ENCODE peak calls at places on chromosomes 16 and 17, in six cellular contexts. B, D, F, X, T and E are unnamed samples.
A peak's percentile ranks its signal among the peaks of the same experiment; 100 is the strongest.

GRCh38 chr16:56657555-56658430 is at the start of gene MT1F:
- DNase-seq in B (peak; percentile 90), F (peak; percentile 45), X (peak; percentile 73), T (peak; percentile 75), D (peak; percentile 81), E (no peak)

GRCh38 chr16:80288616-80289015 is 252.2 kb upstream of the DYNLRB2 start:
- DNase-seq in T (no peak), B (no peak), F (no peak), X (no peak), D (no peak), E (no peak)

GRCh38 chr17:77901476-77901875 is 57.0 kb upstream of the TNRC6C start:
- DNase-seq in D (no peak), T (no peak), F (no peak), B (no peak), X (no peak), E (no peak)

GRCh38 chr17:61318684-61319098 is 81.0 kb upstream of the TBX2 start:
- DNase-seq in D (no peak), F (no peak), T (no peak), X (no peak), B (no peak), E (no peak)

GRCh38 chr17:80129006-80129565 is 17.8 kb downstream of the EIF4A3 start:
- DNase-seq in D (no peak), T (peak; percentile 84), X (no peak), F (peak; percentile 37), B (no peak), E (peak; percentile 9)

GRCh38 chr16:10693889-10694288 is 841 bp downstream of the TEKT5 start:
- DNase-seq in F (no peak), T (no peak), X (no peak), B (no peak), D (no peak), E (no peak)

GRCh38 chr17:77746901-77747620 is 211.4 kb upstream of the TNRC6C start:
- DNase-seq in D (no peak), B (no peak), X (no peak), T (no peak), F (no peak), E (peak; percentile 90)

GRCh38 chr16:85686912-85687591 is 1.7 kb downstream of the GINS2 start:
- DNase-seq in X (no peak), F (no peak), D (no peak), B (no peak), T (no peak), E (no peak)

GRCh38 chr16:7239547-7239946 is 93.1 kb upstream of the RBFOX1 start:
- DNase-seq in X (no peak), T (no peak), F (no peak), D (no peak), B (no peak), E (no peak)

GRCh38 chr17:56994009-56994792 is 16.3 kb downstream of the SCPEP1 start:
- DNase-seq in D (no peak), B (no peak), F (peak; percentile 71), T (peak; percentile 94), X (no peak), E (no peak)

GRCh38 chr17:61837175-61838051 is 25.9 kb downstream of the BRIP1 start:
- DNase-seq in T (peak; percentile 82), F (peak; percentile 82), D (peak; percentile 9), X (peak; percentile 19), B (peak; percentile 57), E (peak; percentile 58)

GRCh38 chr17:3964203-3965122 is at the start of gene ATP2A3:
- DNase-seq in F (no peak), B (peak; percentile 39), D (no peak), X (peak; percentile 27), T (no peak), E (no peak)

GRCh38 chr17:66272699-66273390 is 29.6 kb upstream of the PRKCA start:
- DNase-seq in B (no peak), D (no peak), F (peak; percentile 88), T (no peak), X (no peak), E (no peak)

GRCh38 chr16:4525069-4525468 is 13.5 kb downstream of the CDIP1 start:
- DNase-seq in X (no peak), B (no peak), D (no peak), T (no peak), F (no peak), E (no peak)

GRCh38 chr16:54816471-54816870 is 114.2 kb upstream of the IRX5 start:
- DNase-seq in X (no peak), F (no peak), D (no peak), B (no peak), T (no peak), E (no peak)

GRCh38 chr17:1252203-1252608 is 18.0 kb upstream of the BHLHA9 start:
- DNase-seq in B (peak; percentile 26), F (peak; percentile 49), D (no peak), T (no peak), X (peak; percentile 47), E (no peak)

GRCh38 chr17:45273551-45273957 is 11.7 kb upstream of the SPATA32 start:
- DNase-seq in F (peak; percentile 76), X (no peak), T (no peak), B (no peak), D (no peak), E (peak; percentile 7)

GRCh38 chr17:80774643-80775281 is 216.9 kb upstream of the CHMP6 start:
- DNase-seq in B (no peak), T (no peak), X (no peak), F (no peak), D (no peak), E (no peak)

GRCh38 chr16:2858245-2859025 is 465 bp upstream of the PRSS22 start:
- DNase-seq in D (no peak), X (no peak), F (no peak), B (peak; percentile 60), T (peak; percentile 98), E (no peak)

GRCh38 chr17:55420776-55421178 is 858 bp downstream of the MMD start:
- DNase-seq in T (no peak), X (peak; percentile 52), B (peak; percentile 53), D (peak; percentile 32), F (peak; percentile 28), E (peak; percentile 33)

GRCh38 chr16:66634527-66635196 is 30.2 kb downstream of the CMTM3 start:
- DNase-seq in B (no peak), D (no peak), T (no peak), X (no peak), F (no peak), E (no peak)

GRCh38 chr17:40290629-40291296 is 3.1 kb downstream of the CDC6 start:
- DNase-seq in X (no peak), T (peak; percentile 96), F (peak; percentile 93), B (peak; percentile 79), D (no peak), E (peak; percentile 70)

GRCh38 chr16:54842743-54843423 is 87.8 kb upstream of the IRX5 start:
- DNase-seq in D (no peak), B (no peak), F (no peak), T (no peak), X (no peak), E (no peak)

GRCh38 chr16:80852261-80852872 is 48.0 kb upstream of the CDYL2 start:
- DNase-seq in F (peak; percentile 38), X (no peak), D (no peak), T (peak; percentile 60), B (peak; percentile 67), E (peak; percentile 6)

GRCh38 chr16:71709231-71709781 is 15.2 kb downstream of the PHLPP2 start:
- DNase-seq in B (peak; percentile 28), D (no peak), T (peak; percentile 67), F (peak; percentile 84), X (no peak), E (no peak)

DNA sequence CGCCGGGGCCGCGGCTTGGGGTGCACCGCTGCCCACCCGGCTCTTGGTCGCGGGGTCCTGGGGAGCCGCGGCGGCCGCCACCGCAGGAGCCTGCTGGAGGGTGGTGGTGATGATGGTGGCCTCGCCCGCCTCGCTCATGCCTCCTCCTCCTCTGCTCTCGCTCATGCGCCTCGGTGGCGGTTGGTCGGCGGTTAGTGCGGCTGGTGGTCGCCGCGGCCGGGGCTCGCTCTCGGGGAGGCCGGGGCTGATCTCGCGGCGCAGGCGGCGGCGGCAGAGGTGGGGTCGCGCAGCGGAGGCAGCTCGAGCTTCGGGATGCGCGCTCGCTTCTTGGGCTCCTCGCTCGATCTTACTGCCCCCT is 41.6 kb downstream of the AHSP start:
- DNase-seq in F (no peak), D (no peak), B (no peak), X (no peak), T (no peak), E (no peak)
- H3K4me3 ChIP-seq in F (no peak overlapping the region), D (no peak overlapping the region), B (no peak overlapping the region), X (peak overlapping the region; percentile 58), T (peak overlapping the region; percentile 32), E (no peak overlapping the region)

GRCh38 chr17:17044846-17045561 is 2.7 kb downstream of the MPRIP start:
- DNase-seq in D (no peak), T (peak; percentile 31), F (peak; percentile 71), B (peak; percentile 80), X (no peak), E (peak; percentile 77)
- H3K4me3 ChIP-seq in D (peak overlapping the region; percentile 60), T (no peak overlapping the region), F (peak overlapping the region; percentile 71), B (no peak overlapping the region), X (peak overlapping the region; percentile 81), E (no peak overlapping the region)

DNA sequence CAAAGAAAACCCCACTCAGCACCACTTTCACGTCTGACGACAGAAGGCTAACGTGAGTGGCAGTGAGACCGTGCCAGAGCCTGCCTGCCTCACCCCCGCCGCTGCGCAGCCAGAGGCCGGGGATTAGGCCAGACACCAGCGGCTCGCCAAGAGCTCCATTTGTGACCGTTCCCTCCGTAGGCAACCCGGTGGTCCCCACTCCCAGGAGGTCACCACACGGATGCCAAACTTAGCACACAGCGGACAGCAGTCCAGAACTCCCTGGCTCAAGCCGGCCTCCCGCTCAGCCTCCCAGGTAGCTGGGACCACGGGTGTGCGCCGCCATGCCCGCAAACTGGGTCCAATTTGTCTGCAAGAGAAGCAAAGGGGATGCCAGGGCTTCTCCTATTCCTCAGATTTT is 104.6 kb downstream of the ANKRD11 start:
- DNase-seq in X (no peak), F (no peak), D (no peak), B (no peak), T (no peak), E (no peak)
- H3K4me3 ChIP-seq in X (no peak overlapping the region), F (no peak overlapping the region), D (no peak overlapping the region), B (no peak overlapping the region), T (no peak overlapping the region), E (no peak overlapping the region)

GRCh38 chr17:79027274-79027924 is 3.4 kb downstream of the C1QTNF1 start:
- DNase-seq in X (no peak), T (no peak), D (no peak), B (peak; percentile 58), F (no peak), E (no peak)
- H3K4me3 ChIP-seq in X (peak overlapping the region; percentile 81), T (no peak overlapping the region), D (no peak overlapping the region), B (no peak overlapping the region), F (no peak overlapping the region), E (no peak overlapping the region)

DNA sequence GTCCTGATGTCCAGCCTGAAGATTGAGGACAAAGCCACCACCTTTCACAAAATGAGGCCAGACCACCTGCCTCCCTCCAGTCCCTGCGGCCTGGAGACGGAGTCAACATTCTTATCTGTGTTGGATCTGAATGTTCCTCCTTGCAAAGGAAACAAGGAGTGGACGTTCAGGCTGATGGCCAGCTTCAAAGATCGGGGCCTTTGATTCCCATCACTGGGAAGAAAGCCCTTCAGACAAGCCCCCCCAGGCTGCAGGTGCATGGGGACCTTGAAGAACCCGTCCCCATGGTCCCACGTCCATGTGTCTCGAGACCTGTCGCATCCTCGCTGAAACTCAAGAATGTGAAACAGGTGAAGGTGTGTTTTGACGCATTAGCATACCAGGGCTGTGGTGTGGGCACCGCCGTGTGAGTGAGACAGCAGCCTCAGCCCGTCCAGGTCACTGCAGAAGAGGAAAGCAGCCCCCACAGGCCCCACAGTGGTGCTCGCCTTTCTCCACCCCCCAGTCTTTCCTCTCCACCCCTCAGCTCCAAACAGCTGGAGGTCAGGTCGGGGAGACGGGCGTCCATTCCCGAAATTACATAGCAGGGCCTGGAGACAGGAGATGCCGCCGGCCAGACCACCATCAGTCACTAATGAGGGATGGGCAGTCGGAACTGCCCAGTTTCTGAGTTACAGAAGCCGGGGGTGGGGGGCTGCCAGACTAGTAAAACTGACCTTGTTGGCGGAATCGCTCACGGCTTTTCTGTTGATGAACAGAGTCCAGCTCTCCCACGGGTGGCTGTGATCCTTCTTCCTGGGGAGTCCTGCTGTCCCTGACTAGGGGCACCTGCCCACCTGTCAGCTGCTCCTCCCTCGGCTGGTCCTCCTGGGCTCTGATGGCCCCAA is 877 bp upstream of the CSNK1D start:
- DNase-seq in F (no peak), D (no peak), B (no peak), T (peak; percentile 74), X (no peak), E (no peak)
- H3K4me3 ChIP-seq in F (peak overlapping the region; percentile 80), D (peak overlapping the region; percentile 91), B (no peak overlapping the region), T (peak overlapping the region; percentile 16), X (peak overlapping the region; percentile 98), E (peak overlapping the region; percentile 79)